ENCODE peak calls at places on chromosomes 5 and 9, in seven cellular contexts. V is tibial nerve, D is NCI-H1436 treated with DMSO at 0.1 percent for 48 hours, C is body of pancreas, Q is prostate gland, N is SJSA1, S is CD14-positive monocyte. H is an unnamed sample.

GRCh38 chr5:120464627-120465280 is 654 bp downstream of the PRR16 start:
- DNase-seq in C (peak), Q (peak), V (no peak), N (peak), S (peak), D (no peak), H (peak)

GRCh38 chr9:121651295-121652036 is at the start of gene DAB2IP:
- DNase-seq in V (no peak), D (no peak), S (no peak), N (no peak), C (peak), Q (peak), H (peak)

GRCh38 chr9:137269231-137269772 is 8.2 kb upstream of the TOR4A start:
- DNase-seq in D (no peak), C (peak), S (no peak), N (no peak), V (no peak), Q (peak), H (no peak)

GRCh38 chr5:78593465-78593864 is 55.1 kb downstream of the LHFPL2 start:
- DNase-seq in D (no peak), Q (no peak), N (no peak), V (no peak), S (no peak), C (no peak), H (no peak)

GRCh38 chr9:97943308-97943855 is 5.4 kb upstream of the HEMGN start:
- DNase-seq in S (no peak), D (no peak), Q (no peak), V (no peak), N (no peak), C (no peak), H (no peak)

GRCh38 chr5:43616535-43616934 is 13.6 kb downstream of the NNT start:
- DNase-seq in N (no peak), C (no peak), S (no peak), V (no peak), D (no peak), Q (no peak), H (no peak)

GRCh38 chr5:150448960-150449490 is 514 bp downstream of the RPS14 start:
- DNase-seq in V (no peak), D (no peak), C (no peak), Q (no peak), S (no peak), N (no peak), H (no peak)

GRCh38 chr5:14364576-14365472 is 216.8 kb upstream of the OTULINL start:
- DNase-seq in N (no peak), V (no peak), D (no peak), S (no peak), Q (no peak), C (peak), H (peak)

GRCh38 chr9:129933709-129934586 is 98.7 kb downstream of the USP20 start:
- DNase-seq in N (peak), S (no peak), C (no peak), V (no peak), Q (no peak), D (no peak), H (no peak)

GRCh38 chr9:4508907-4509589 is 18.8 kb downstream of the SLC1A1 start:
- DNase-seq in D (no peak), N (no peak), Q (no peak), V (no peak), C (no peak), S (no peak), H (no peak)

H was measured in Calu3.